ENCODE peak calls at places on chromosomes 7 and 10, in five cellular contexts. One of them, this sample, is unnamed.

GRCh38 chr10:13865758-13866491 is 279.2 kb downstream of the PRPF18 start:
- DNase-seq in IMR-90: peak; percentile 80
- DNase-seq in endothelial cell of umbilical vein: peak; percentile 89
- DNase-seq in sigmoid colon: peak; percentile 55
- DNase-seq in breast epithelium: no peak
- DNase-seq in this sample: no peak

GRCh38 chr10:72308320-72308987 is 34.7 kb downstream of the DDIT4 start:
- DNase-seq in IMR-90: peak; percentile 85
- DNase-seq in endothelial cell of umbilical vein: peak; percentile 74
- DNase-seq in sigmoid colon: peak; percentile 82
- DNase-seq in breast epithelium: no peak
- DNase-seq in this sample: peak; percentile 97

GRCh38 chr10:22693371-22693784 is 21.0 kb downstream of the PIP4K2A start:
- DNase-seq in IMR-90: peak; percentile 84
- DNase-seq in endothelial cell of umbilical vein: no peak
- DNase-seq in sigmoid colon: no peak
- DNase-seq in breast epithelium: no peak
- DNase-seq in this sample: no peak

GRCh38 chr7:157411580-157411979 is 74.8 kb downstream of the DNAJB6 start:
- DNase-seq in IMR-90: no peak
- DNase-seq in endothelial cell of umbilical vein: no peak
- DNase-seq in sigmoid colon: no peak
- DNase-seq in breast epithelium: no peak
- DNase-seq in this sample: no peak

GRCh38 chr10:2948127-2948854 is 119.1 kb upstream of the PFKP start:
- DNase-seq in IMR-90: no peak
- DNase-seq in endothelial cell of umbilical vein: no peak
- DNase-seq in sigmoid colon: no peak
- DNase-seq in breast epithelium: no peak
- DNase-seq in this sample: no peak

GRCh38 chr7:115260381-115260780 is 338.5 kb downstream of the MDFIC start:
- DNase-seq in IMR-90: peak; percentile 51
- DNase-seq in endothelial cell of umbilical vein: no peak
- DNase-seq in sigmoid colon: no peak
- DNase-seq in breast epithelium: no peak
- DNase-seq in this sample: no peak

GRCh38 chr7:100559127-100559526 is 14.6 kb downstream of the SAP25 start:
- DNase-seq in IMR-90: no peak
- DNase-seq in endothelial cell of umbilical vein: no peak
- DNase-seq in sigmoid colon: no peak
- DNase-seq in breast epithelium: no peak
- DNase-seq in this sample: no peak

GRCh38 chr10:625335-625699 is 64.2 kb downstream of the DIP2C start:
- DNase-seq in IMR-90: no peak
- DNase-seq in endothelial cell of umbilical vein: no peak
- DNase-seq in sigmoid colon: no peak
- DNase-seq in breast epithelium: no peak
- DNase-seq in this sample: no peak

GRCh38 chr10:6218692-6219493 is 16.2 kb downstream of the PFKFB3 start:
- DNase-seq in IMR-90: peak; percentile 55
- DNase-seq in endothelial cell of umbilical vein: no peak
- DNase-seq in sigmoid colon: peak; percentile 61
- DNase-seq in breast epithelium: no peak
- DNase-seq in this sample: no peak

GRCh38 chr7:15947749-15948148 is 261.3 kb upstream of the MEOX2 start:
- DNase-seq in IMR-90: no peak
- DNase-seq in endothelial cell of umbilical vein: no peak
- DNase-seq in sigmoid colon: no peak
- DNase-seq in breast epithelium: no peak
- DNase-seq in this sample: no peak

GRCh38 chr7:96591900-96592676 is 117.6 kb downstream of the SEM1 start:
- DNase-seq in IMR-90: no peak
- DNase-seq in endothelial cell of umbilical vein: no peak
- DNase-seq in sigmoid colon: no peak
- DNase-seq in breast epithelium: no peak
- DNase-seq in this sample: no peak

GRCh38 chr10:69057261-69057950 is 30.5 kb upstream of the SRGN start:
- DNase-seq in IMR-90: no peak
- DNase-seq in endothelial cell of umbilical vein: peak; percentile 67
- DNase-seq in sigmoid colon: no peak
- DNase-seq in breast epithelium: no peak
- DNase-seq in this sample: no peak

GRCh38 chr7:129780257-129781127 is 169.0 kb downstream of the NRF1 start:
- DNase-seq in IMR-90: no peak
- DNase-seq in endothelial cell of umbilical vein: no peak
- DNase-seq in sigmoid colon: no peak
- DNase-seq in breast epithelium: peak; percentile 88
- DNase-seq in this sample: peak; percentile 1

GRCh38 chr10:112792487-112793196 is 157.4 kb upstream of the TCF7L2 start:
- DNase-seq in IMR-90: peak; percentile 56
- DNase-seq in endothelial cell of umbilical vein: no peak
- DNase-seq in sigmoid colon: peak; percentile 86
- DNase-seq in breast epithelium: no peak
- DNase-seq in this sample: peak; percentile 98

GRCh38 chr10:125133706-125134482 is 26.5 kb downstream of the CTBP2 start:
- DNase-seq in IMR-90: no peak
- DNase-seq in endothelial cell of umbilical vein: no peak
- DNase-seq in sigmoid colon: peak; percentile 50
- DNase-seq in breast epithelium: peak; percentile 30
- DNase-seq in this sample: no peak

GRCh38 chr7:130913721-130914588 is 179.9 kb upstream of the KLF14 start:
- DNase-seq in IMR-90: no peak
- DNase-seq in endothelial cell of umbilical vein: peak; percentile 33
- DNase-seq in sigmoid colon: no peak
- DNase-seq in breast epithelium: no peak
- DNase-seq in this sample: no peak

GRCh38 chr7:158814637-158815036 is 14.7 kb downstream of the ESYT2 start:
- DNase-seq in IMR-90: no peak
- DNase-seq in endothelial cell of umbilical vein: no peak
- DNase-seq in sigmoid colon: no peak
- DNase-seq in breast epithelium: no peak
- DNase-seq in this sample: no peak

GRCh38 chr7:140672382-140673062 is at the start of gene ADCK2:
- DNase-seq in IMR-90: no peak
- DNase-seq in endothelial cell of umbilical vein: no peak
- DNase-seq in sigmoid colon: peak; percentile 67
- DNase-seq in breast epithelium: no peak
- DNase-seq in this sample: no peak

GRCh38 chr10:62250594-62251198 is 17.9 kb downstream of the RTKN2 start:
- DNase-seq in IMR-90: peak; percentile 82
- DNase-seq in endothelial cell of umbilical vein: peak; percentile 19
- DNase-seq in sigmoid colon: no peak
- DNase-seq in breast epithelium: no peak
- DNase-seq in this sample: peak; percentile 76

GRCh38 chr7:16554518-16555236 is 28.1 kb downstream of the LRRC72 start:
- DNase-seq in IMR-90: no peak
- DNase-seq in endothelial cell of umbilical vein: no peak
- DNase-seq in sigmoid colon: no peak
- DNase-seq in breast epithelium: no peak
- DNase-seq in this sample: peak; percentile 84

GRCh38 chr10:59536576-59537014 is 173.1 kb downstream of the SLC16A9 start:
- DNase-seq in IMR-90: peak; percentile 37
- DNase-seq in endothelial cell of umbilical vein: peak; percentile 56
- DNase-seq in sigmoid colon: peak; percentile 70
- DNase-seq in breast epithelium: no peak
- DNase-seq in this sample: no peak

GRCh38 chr7:484365-485101 is 35.1 kb downstream of the PDGFA start:
- DNase-seq in IMR-90: no peak
- DNase-seq in endothelial cell of umbilical vein: no peak
- DNase-seq in sigmoid colon: peak; percentile 51
- DNase-seq in breast epithelium: no peak
- DNase-seq in this sample: no peak

GRCh38 chr10:100697070-100697469 is 48.3 kb upstream of the PAX2 start:
- DNase-seq in IMR-90: peak; percentile 55
- DNase-seq in endothelial cell of umbilical vein: peak; percentile 44
- DNase-seq in sigmoid colon: no peak
- DNase-seq in breast epithelium: no peak
- DNase-seq in this sample: peak; percentile 3

GRCh38 chr7:50792342-50793114 is 9.8 kb upstream of the GRB10 start:
- DNase-seq in IMR-90: peak; percentile 58
- DNase-seq in endothelial cell of umbilical vein: peak; percentile 40
- DNase-seq in sigmoid colon: no peak
- DNase-seq in breast epithelium: no peak
- DNase-seq in this sample: no peak

GRCh38 chr10:69345890-69346474 is 67.7 kb downstream of the HK1 start:
- DNase-seq in IMR-90: no peak
- DNase-seq in endothelial cell of umbilical vein: peak; percentile 56
- DNase-seq in sigmoid colon: no peak
- DNase-seq in breast epithelium: no peak
- DNase-seq in this sample: peak; percentile 60

GRCh38 chr10:33507662-33508425 is 173.4 kb upstream of the NRP1 start:
- DNase-seq in IMR-90: peak; percentile 43
- DNase-seq in endothelial cell of umbilical vein: no peak
- DNase-seq in sigmoid colon: no peak
- DNase-seq in breast epithelium: no peak
- DNase-seq in this sample: no peak

DNA sequence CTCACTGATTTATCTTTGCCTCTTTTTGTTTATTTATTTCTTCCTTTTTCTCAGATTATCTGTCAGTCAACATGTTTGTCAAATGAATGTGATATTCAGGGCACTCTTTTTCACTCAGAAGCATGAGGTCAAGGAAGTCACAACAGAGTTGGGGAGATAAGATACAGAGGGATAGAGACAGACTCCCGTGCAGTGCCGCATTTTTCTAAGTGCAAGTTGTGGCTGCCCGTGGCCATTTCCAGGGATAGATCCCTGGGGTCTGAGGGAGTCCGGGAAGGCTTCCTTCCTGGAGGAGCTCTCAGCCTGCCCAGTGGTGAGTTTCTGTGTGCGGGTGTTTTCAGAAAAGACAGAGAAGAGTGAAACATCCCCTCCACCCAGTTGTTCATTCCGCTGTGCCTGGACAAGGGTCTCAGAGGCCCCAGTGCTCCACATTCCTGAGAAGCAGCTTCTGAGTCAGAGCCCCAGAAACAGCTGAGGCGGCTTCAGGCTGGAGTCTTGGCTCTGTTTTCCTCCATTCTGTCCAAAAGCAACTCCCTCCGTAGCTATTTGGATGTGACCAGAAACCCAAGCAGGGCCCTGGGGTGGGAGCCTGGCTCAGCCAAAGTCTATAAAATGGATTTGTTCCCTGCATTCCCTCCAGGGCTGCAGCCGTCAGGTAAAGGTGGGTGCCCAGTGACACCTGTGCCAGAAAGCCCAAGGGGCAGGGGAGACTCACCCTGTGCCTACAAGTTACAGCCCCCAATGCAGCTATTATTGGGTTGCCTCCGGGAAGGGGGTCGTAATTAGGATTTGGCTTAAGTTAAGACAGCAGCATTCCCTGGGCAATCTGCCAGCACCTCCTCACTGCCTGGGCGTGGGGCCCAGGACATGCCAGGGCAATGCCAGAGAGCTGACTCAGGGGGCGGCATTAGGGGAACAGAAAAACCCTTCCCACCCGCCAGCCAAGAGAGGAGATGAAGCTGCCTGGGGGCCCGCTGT is 13.0 kb upstream of the CAMK2G start:
- DNase-seq in IMR-90: peak; percentile 86
- DNase-seq in endothelial cell of umbilical vein: peak; percentile 64
- DNase-seq in sigmoid colon: peak; percentile 91
- DNase-seq in breast epithelium: peak; percentile 84
- DNase-seq in this sample: peak; percentile 89
- TF ChIP-seq CTCF in IMR-90: no peak
- TF ChIP-seq CTCF in endothelial cell of umbilical vein: no peak
- TF ChIP-seq CTCF in sigmoid colon: no peak
- TF ChIP-seq CTCF in breast epithelium: peak; percentile 17
- TF ChIP-seq CTCF in this sample: peak; percentile 10

GRCh38 chr7:30511973-30512662 is 7.5 kb upstream of the GGCT start:
- DNase-seq in IMR-90: no peak
- DNase-seq in endothelial cell of umbilical vein: no peak
- DNase-seq in sigmoid colon: no peak
- DNase-seq in breast epithelium: no peak
- DNase-seq in this sample: no peak

GRCh38 chr7:30514177-30514576 is 9.5 kb upstream of the GGCT start:
- DNase-seq in IMR-90: no peak
- DNase-seq in endothelial cell of umbilical vein: no peak
- DNase-seq in sigmoid colon: no peak
- DNase-seq in breast epithelium: no peak
- DNase-seq in this sample: no peak

GRCh38 chr7:30511494-30511893 is 6.9 kb upstream of the GGCT start:
- DNase-seq in IMR-90: no peak
- DNase-seq in endothelial cell of umbilical vein: no peak
- DNase-seq in sigmoid colon: no peak
- DNase-seq in breast epithelium: no peak
- DNase-seq in this sample: no peak

GRCh38 chr7:30513762-30514161 is 9.1 kb upstream of the GGCT start:
- DNase-seq in IMR-90: no peak
- DNase-seq in endothelial cell of umbilical vein: no peak
- DNase-seq in sigmoid colon: no peak
- DNase-seq in breast epithelium: no peak
- DNase-seq in this sample: no peak

DNA sequence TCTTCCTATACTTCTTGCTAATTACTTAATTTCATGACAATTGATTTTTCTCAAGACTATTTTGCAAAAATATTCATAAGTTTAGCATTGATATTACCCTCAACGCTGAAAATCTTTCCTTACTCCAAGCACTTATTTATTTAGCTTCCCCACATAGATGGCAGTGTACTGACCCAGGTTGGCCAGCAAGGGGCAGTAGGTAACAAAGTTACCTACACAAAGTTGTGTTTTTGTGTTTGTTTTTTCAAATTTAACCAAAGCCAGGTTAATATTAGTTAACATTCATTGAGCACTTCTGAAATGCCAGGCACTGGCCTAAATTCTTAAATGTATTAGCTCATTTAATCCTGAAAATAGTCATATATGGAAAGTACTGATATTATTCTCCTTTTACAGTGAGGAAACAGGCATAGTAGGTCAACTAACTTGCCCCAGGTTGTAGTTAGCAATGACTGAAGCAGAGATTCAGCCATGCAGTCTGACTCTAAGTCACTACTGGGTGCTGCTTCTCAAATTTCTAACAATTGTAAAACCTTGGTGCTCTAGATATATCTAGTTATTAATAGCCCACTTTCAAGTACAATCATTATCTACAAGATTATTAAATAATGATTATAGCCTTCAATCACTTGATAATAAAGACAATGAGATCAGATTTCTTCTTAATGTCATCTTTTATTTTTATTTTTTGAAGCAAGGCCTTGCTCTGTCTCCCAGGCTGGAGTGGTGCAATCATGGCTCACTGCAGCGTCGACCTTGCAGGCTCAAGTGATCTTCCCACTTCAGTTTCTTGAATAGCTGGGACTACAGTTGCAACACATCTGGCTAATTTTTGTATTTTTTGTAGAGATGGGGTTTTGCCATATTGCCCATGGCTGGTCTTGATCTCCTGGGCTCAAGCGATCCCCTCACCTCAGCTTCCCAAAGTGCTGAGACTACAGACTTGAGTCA is 5.8 kb upstream of the GGCT start:
- DNase-seq in IMR-90: peak; percentile 44
- DNase-seq in endothelial cell of umbilical vein: peak; percentile 64
- DNase-seq in sigmoid colon: no peak
- DNase-seq in breast epithelium: no peak
- DNase-seq in this sample: no peak
- TF ChIP-seq CTCF in IMR-90: peak; percentile 68
- TF ChIP-seq CTCF in endothelial cell of umbilical vein: peak; percentile 65
- TF ChIP-seq CTCF in sigmoid colon: peak; percentile 66
- TF ChIP-seq CTCF in breast epithelium: peak; percentile 89
- TF ChIP-seq CTCF in this sample: peak; percentile 87

GRCh38 chr7:134368851-134369533 is 52.3 kb upstream of the SLC35B4 start:
- DNase-seq in IMR-90: peak; percentile 51
- DNase-seq in endothelial cell of umbilical vein: peak; percentile 84
- DNase-seq in sigmoid colon: no peak
- DNase-seq in breast epithelium: no peak
- DNase-seq in this sample: peak; percentile 76
- TF ChIP-seq CTCF in IMR-90: no peak
- TF ChIP-seq CTCF in endothelial cell of umbilical vein: no peak
- TF ChIP-seq CTCF in sigmoid colon: no peak
- TF ChIP-seq CTCF in breast epithelium: no peak
- TF ChIP-seq CTCF in this sample: no peak

GRCh38 chr10:121886997-121887622 is 40.7 kb downstream of the ATE1 start:
- DNase-seq in IMR-90: peak; percentile 69
- DNase-seq in endothelial cell of umbilical vein: peak; percentile 76
- DNase-seq in sigmoid colon: peak; percentile 75
- DNase-seq in breast epithelium: no peak
- DNase-seq in this sample: no peak
- TF ChIP-seq CTCF in IMR-90: peak; percentile 87
- TF ChIP-seq CTCF in endothelial cell of umbilical vein: peak; percentile 85
- TF ChIP-seq CTCF in sigmoid colon: peak; percentile 76
- TF ChIP-seq CTCF in breast epithelium: peak; percentile 68
- TF ChIP-seq CTCF in this sample: peak; percentile 93

This sample was measured in retinal pigment epithelial cell.